ENCODE peak calls at places on chromosomes 3 and 15, in six cellular contexts. M is sigmoid colon, A is uterus, R is IMR-90, G is astrocyte, O is neural progenitor cell. F is an unnamed sample.

GRCh38 chr3:4292301-4292700 is 10.9 kb upstream of the SETMAR start:
- DNase-seq in M (no peak), A (no peak), R (no peak), G (no peak), O (no peak), F (no peak)

GRCh38 chr3:13427662-13428603 is 7.8 kb upstream of the NUP210 start:
- DNase-seq in M (no peak), A (no peak), R (no peak), G (no peak), O (no peak), F (no peak)

GRCh38 chr3:190847423-190847822 is 15.1 kb downstream of the GMNC start:
- DNase-seq in M (no peak), A (no peak), R (no peak), G (peak; percentile 26), O (no peak), F (no peak)

GRCh38 chr3:32305477-32305876 is 67.0 kb downstream of the CMTM8 start:
- DNase-seq in M (no peak), A (no peak), R (no peak), G (no peak), O (no peak), F (no peak)

GRCh38 chr3:100158877-100159563 is 44.7 kb upstream of the FILIP1L start:
- DNase-seq in M (no peak), A (no peak), R (no peak), G (no peak), O (no peak), F (no peak)

GRCh38 chr3:49004352-49005297 is 2.6 kb upstream of the WDR6 start:
- DNase-seq in M (peak; percentile 76), A (no peak), R (no peak), G (no peak), O (no peak), F (no peak)

GRCh38 chr15:49815937-49816336 is 195.1 kb downstream of the DTWD1 start:
- DNase-seq in M (no peak), A (peak; percentile 56), R (peak; percentile 76), G (peak; percentile 97), O (no peak), F (no peak)

GRCh38 chr3:167733961-167734497 is 663 bp downstream of the PDCD10 start:
- DNase-seq in M (no peak), A (no peak), R (peak; percentile 3), G (no peak), O (peak; percentile 17), F (no peak)

GRCh38 chr3:11118181-11118682 is 36.1 kb upstream of the HRH1 start:
- DNase-seq in M (no peak), A (no peak), R (peak; percentile 70), G (peak; percentile 90), O (no peak), F (no peak)

GRCh38 chr3:193388371-193388770 is 9.8 kb upstream of the ATP13A5 start:
- DNase-seq in M (no peak), A (no peak), R (no peak), G (no peak), O (no peak), F (no peak)

GRCh38 chr3:139797724-139798343 is 120.1 kb upstream of the NMNAT3 start:
- DNase-seq in M (no peak), A (no peak), R (peak; percentile 6), G (peak; percentile 25), O (peak; percentile 76), F (no peak)

GRCh38 chr3:4722103-4722502 is 229.0 kb downstream of the ITPR1 start:
- DNase-seq in M (no peak), A (no peak), R (peak; percentile 73), G (peak; percentile 77), O (no peak), F (peak; percentile 51)

GRCh38 chr3:64578797-64579196 is 109.0 kb downstream of the ADAMTS9 start:
- DNase-seq in M (no peak), A (no peak), R (no peak), G (peak; percentile 4), O (no peak), F (no peak)

GRCh38 chr3:192026656-192027055 is 565.7 kb downstream of the PYDC2 start:
- DNase-seq in M (no peak), A (no peak), R (no peak), G (no peak), O (no peak), F (no peak)

GRCh38 chr15:58840048-58840447 is 68.9 kb downstream of the MINDY2 start:
- DNase-seq in M (no peak), A (no peak), R (no peak), G (peak; percentile 51), O (no peak), F (no peak)

GRCh38 chr3:23396746-23397145 is 193.6 kb downstream of the UBE2E2 start:
- DNase-seq in M (no peak), A (no peak), R (no peak), G (no peak), O (no peak), F (no peak)

GRCh38 chr3:13505147-13506130 is 25.3 kb downstream of the HDAC11 start:
- DNase-seq in M (no peak), A (no peak), R (no peak), G (no peak), O (no peak), F (peak; percentile 40)

GRCh38 chr3:74621581-74621980 is 7.1 kb upstream of the CNTN3 start:
- DNase-seq in M (no peak), A (no peak), R (peak; percentile 25), G (no peak), O (peak; percentile 16), F (no peak)

GRCh38 chr3:34793066-34793465 is 846.3 kb upstream of the ARPP21 start:
- DNase-seq in M (no peak), A (no peak), R (no peak), G (peak; percentile 5), O (no peak), F (no peak)

GRCh38 chr3:160928183-160928718 is 172.2 kb downstream of the PPM1L start:
- DNase-seq in M (no peak), A (no peak), R (no peak), G (no peak), O (no peak), F (no peak)

GRCh38 chr3:52277972-52278509 is 408 bp downstream of the WDR82 start:
- DNase-seq in M (peak; percentile 83), A (peak; percentile 55), R (no peak), G (no peak), O (peak; percentile 81), F (peak; percentile 86)

GRCh38 chr3:190790185-190790584 is 72.3 kb downstream of the GMNC start:
- DNase-seq in M (no peak), A (no peak), R (no peak), G (no peak), O (no peak), F (no peak)

GRCh38 chr15:20356444-20357138 is 185.0 kb downstream of the GOLGA6L6 start:
- DNase-seq in M (peak; percentile 69), A (peak; percentile 15), R (no peak), G (no peak), O (no peak), F (peak; percentile 71)

GRCh38 chr15:72784233-72784876 is 797 bp upstream of the ADPGK start:
- DNase-seq in M (no peak), A (peak; percentile 62), R (peak; percentile 89), G (peak; percentile 74), O (peak; percentile 86), F (no peak)

GRCh38 chr3:152176241-152176640 is 92.5 kb upstream of the MBNL1 start:
- DNase-seq in M (no peak), A (no peak), R (peak; percentile 31), G (peak; percentile 85), O (no peak), F (no peak)

GRCh38 chr15:50353251-50353998 is 1.6 kb downstream of the GABPB1 start:
- DNase-seq in M (no peak), A (no peak), R (peak; percentile 95), G (peak; percentile 93), O (no peak), F (no peak)

GRCh38 chr15:70081612-70082011 is 16.1 kb downstream of the TLE3 start:
- DNase-seq in M (no peak), A (no peak), R (no peak), G (no peak), O (no peak), F (no peak)
- H3K36me3 ChIP-seq in M (peaks cover 24% of the 10 kb centered on the region), A (no peaks in the 10 kb centered on the region), R (peaks cover 59% of the 10 kb centered on the region), G (peaks cover 37% of the 10 kb centered on the region), O (no peaks in the 10 kb centered on the region), F (peaks cover 39% of the 10 kb centered on the region)

GRCh38 chr3:123734527-123734902 is 149.6 kb downstream of the MYLK start:
- DNase-seq in M (no peak), A (no peak), R (no peak), G (no peak), O (no peak), F (no peak)
- H3K36me3 ChIP-seq in M (no peaks in the 10 kb centered on the region), A (no peaks in the 10 kb centered on the region), R (peaks cover 62% of the 10 kb centered on the region), G (peaks cover 10% of the 10 kb centered on the region), O (no peaks in the 10 kb centered on the region), F (no peaks in the 10 kb centered on the region)

GRCh38 chr3:128800241-128801187 is 74.5 kb downstream of the RAB7A start:
- DNase-seq in M (no peak), A (no peak), R (no peak), G (no peak), O (no peak), F (peak; percentile 82)
- H3K36me3 ChIP-seq in M (peaks cover 21% of the 10 kb centered on the region), A (no peaks in the 10 kb centered on the region), R (peaks cover 37% of the 10 kb centered on the region), G (peaks cover 41% of the 10 kb centered on the region), O (peaks cover 6% of the 10 kb centered on the region), F (peaks cover 11% of the 10 kb centered on the region)

DNA sequence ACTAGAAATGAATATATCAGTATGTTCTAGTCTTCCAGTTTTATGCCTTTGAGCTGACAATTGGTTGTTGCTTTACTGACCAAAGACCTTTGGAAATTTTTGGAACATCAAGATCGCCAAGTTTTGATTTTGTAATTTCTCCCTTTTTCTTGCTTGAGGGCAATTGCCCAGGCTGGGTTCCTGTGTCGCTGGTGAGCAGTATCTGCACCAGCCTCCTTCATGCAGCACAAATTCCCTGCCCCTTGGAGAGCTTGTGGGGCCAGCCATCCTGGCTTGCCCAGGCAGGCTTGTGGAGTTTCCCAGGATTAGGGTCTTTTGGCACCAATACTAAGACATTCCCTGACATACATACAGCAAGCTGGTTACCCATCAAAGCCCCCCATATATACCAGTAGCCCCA is 37.9 kb upstream of the HACD2 start:
- DNase-seq in M (no peak), A (no peak), R (no peak), G (no peak), O (no peak), F (no peak)
- H3K36me3 ChIP-seq in M (peaks cover 44% of the 10 kb centered on the region), A (no peaks in the 10 kb centered on the region), R (peaks cover 60% of the 10 kb centered on the region), G (peaks cover 33% of the 10 kb centered on the region), O (no peaks in the 10 kb centered on the region), F (no peaks in the 10 kb centered on the region)

DNA sequence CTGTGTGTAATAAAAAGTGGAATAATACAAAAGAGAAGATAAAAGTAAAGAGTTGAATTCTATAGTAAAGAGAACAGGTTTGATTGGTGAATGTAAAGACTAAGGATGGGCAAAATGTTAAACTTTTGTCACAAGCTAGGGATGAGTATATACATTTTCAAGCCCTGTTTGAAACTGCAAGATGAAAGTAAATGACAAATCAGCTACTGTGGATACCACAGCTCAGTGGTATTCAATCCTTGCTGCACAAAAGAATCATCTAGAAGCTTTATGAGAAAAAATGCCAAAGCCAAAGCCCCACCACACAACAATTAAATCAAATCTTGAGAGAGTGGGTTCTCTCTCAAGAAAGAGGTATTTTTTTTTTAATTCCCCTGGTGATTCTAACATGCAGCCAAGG is 67.7 kb downstream of the VPS13C start:
- DNase-seq in M (no peak), A (no peak), R (no peak), G (no peak), O (no peak), F (no peak)
- H3K36me3 ChIP-seq in M (no peaks in the 10 kb centered on the region), A (no peaks in the 10 kb centered on the region), R (no peaks in the 10 kb centered on the region), G (no peaks in the 10 kb centered on the region), O (peaks cover 7% of the 10 kb centered on the region), F (peaks cover 47% of the 10 kb centered on the region)